ENCODE peak calls at places on chromosomes 12 and 14, in seven cellular contexts. M is cardiac muscle cell, L is head of caudate nucleus, G is NCI-H1105 treated with DMSO at 0.1 percent for 48 hours, R is H9, J is RKO, K is NCI-H2081. E is an unnamed sample.

GRCh38 chr14:60760648-60761364 is 26.2 kb downstream of the MNAT1 start:
- DNase-seq in K (peak; percentile 31), R (peak; percentile 51), L (no peak), G (peak; percentile 97), J (no peak), M (no peak), E (peak; percentile 72)

GRCh38 chr14:90641111-90642010 is 174.9 kb downstream of the TTC7B start:
- DNase-seq in G (no peak), M (no peak), K (no peak), L (no peak), R (no peak), J (no peak), E (no peak)

GRCh38 chr12:39502657-39503056 is 59.7 kb upstream of the KIF21A start:
- DNase-seq in G (no peak), R (no peak), J (no peak), K (no peak), L (no peak), M (no peak), E (no peak)

GRCh38 chr14:35949933-35950332 is 123.8 kb downstream of the BRMS1L start:
- DNase-seq in M (peak; percentile 5), L (no peak), K (peak; percentile 68), G (peak; percentile 85), J (no peak), R (no peak), E (no peak)

GRCh38 chr12:68610435-68611093 is at the start of gene RAP1B:
- DNase-seq in L (peak; percentile 92), R (peak; percentile 91), G (peak; percentile 89), K (peak; percentile 88), M (peak; percentile 94), J (peak; percentile 94), E (peak; percentile 82)

GRCh38 chr14:76955575-76956252 is 72.8 kb downstream of the IRF2BPL start:
- DNase-seq in R (peak; percentile 73), M (peak; percentile 33), J (peak; percentile 91), L (peak; percentile 43), G (no peak), K (peak; percentile 75), E (peak; percentile 82)

GRCh38 chr12:100715976-100716657 is 78.5 kb upstream of the ANO4 start:
- DNase-seq in K (no peak), L (no peak), J (no peak), G (no peak), R (peak; percentile 78), M (no peak), E (no peak)

GRCh38 chr14:105890474-105891220 is 364.3 kb downstream of the TMEM121 start:
- DNase-seq in G (no peak), K (no peak), L (no peak), R (no peak), J (no peak), M (no peak), E (no peak)

GRCh38 chr12:12070674-12071661 is at the start of gene BCL2L14:
- DNase-seq in R (no peak), G (no peak), M (no peak), K (no peak), L (no peak), J (no peak), E (no peak)

GRCh38 chr14:75732888-75733287 is 71.8 kb downstream of the TTLL5 start:
- DNase-seq in J (no peak), G (no peak), L (no peak), M (no peak), R (no peak), K (no peak), E (no peak)

GRCh38 chr14:87896393-87897380 is 96.3 kb downstream of the GALC start:
- DNase-seq in R (no peak), K (peak; percentile 55), M (peak; percentile 71), L (no peak), G (peak; percentile 80), J (peak; percentile 61), E (peak; percentile 49)

GRCh38 chr14:68851078-68851477 is 58.2 kb upstream of the ZFP36L1 start:
- DNase-seq in M (no peak), L (no peak), G (no peak), R (no peak), J (no peak), K (no peak), E (no peak)

GRCh38 chr14:35133542-35134328 is 11.4 kb downstream of the PRORP start:
- DNase-seq in R (no peak), M (no peak), K (no peak), G (no peak), L (no peak), J (no peak), E (no peak)

GRCh38 chr12:6905414-6906040 is 905 bp downstream of the LRRC23 start:
- DNase-seq in L (no peak), K (no peak), G (no peak), M (no peak), J (no peak), R (no peak), E (no peak)

GRCh38 chr12:70644836-70645235 is 7.6 kb upstream of the PTPRB start:
- DNase-seq in K (no peak), G (no peak), J (no peak), M (no peak), L (no peak), R (no peak), E (no peak)

GRCh38 chr14:52950898-52951729 is at the start of gene FERMT2:
- DNase-seq in K (peak; percentile 80), J (no peak), L (peak; percentile 78), R (peak; percentile 89), G (peak; percentile 87), M (peak; percentile 95), E (peak; percentile 81)

GRCh38 chr14:74248036-74248435 is 8.8 kb downstream of the VSX2 start:
- DNase-seq in M (no peak), J (no peak), G (no peak), L (no peak), K (no peak), R (no peak), E (no peak)

GRCh38 chr12:89236237-89236636 is 116.1 kb downstream of the DUSP6 start:
- DNase-seq in M (no peak), K (no peak), R (no peak), L (no peak), G (no peak), J (peak; percentile 29), E (no peak)

GRCh38 chr12:101086490-101086889 is 123.5 kb downstream of the SLC5A8 start:
- DNase-seq in G (no peak), J (no peak), L (peak; percentile 48), M (peak; percentile 61), R (peak; percentile 34), K (no peak), E (peak; percentile 39)

GRCh38 chr14:21098134-21098891 is at the start of gene ZNF219:
- DNase-seq in L (peak; percentile 33), M (peak; percentile 61), R (peak; percentile 83), K (no peak), J (peak; percentile 50), G (peak; percentile 51), E (peak; percentile 42)

GRCh38 chr12:128790221-128790620 is 33.5 kb downstream of the SLC15A4 start:
- DNase-seq in L (no peak), K (no peak), G (no peak), M (no peak), J (no peak), R (no peak), E (no peak)

GRCh38 chr14:50544911-50545310 is 12.5 kb upstream of the MAP4K5 start:
- DNase-seq in J (no peak), M (no peak), G (no peak), K (no peak), L (no peak), R (no peak), E (no peak)

GRCh38 chr12:27573972-27574371 is 50.0 kb downstream of the PPFIBP1 start:
- DNase-seq in M (peak; percentile 85), G (no peak), J (peak; percentile 91), R (no peak), K (no peak), L (no peak), E (peak; percentile 87)

GRCh38 chr14:99252940-99253868 is 18.8 kb downstream of the BCL11B start:
- DNase-seq in R (no peak), L (no peak), M (no peak), K (no peak), J (no peak), G (no peak), E (no peak)

GRCh38 chr12:13745100-13745678 is 236.2 kb downstream of the GRIN2B start:
- DNase-seq in M (no peak), R (no peak), G (no peak), J (no peak), K (no peak), L (no peak), E (no peak)